ENCODE peak calls at places on chromosome 15, in four cellular contexts. V is hepatocyte; R is CD8-positive, alpha-beta T cell; Y is stomach. H is an unnamed sample.

GRCh38 chr15:39282663-39283208 is 298.1 kb upstream of the THBS1 start:
- DNase-seq in V (no peak), R (no peak), Y (no peak), H (no peak)

GRCh38 chr15:74399511-74400312 is 32.3 kb upstream of the CYP11A1 start:
- DNase-seq in V (no peak), R (peak), Y (no peak), H (no peak)

GRCh38 chr15:90881978-90882721 is 2.2 kb upstream of the FES start:
- DNase-seq in V (no peak), R (no peak), Y (no peak), H (peak)

GRCh38 chr15:57943766-57944165 is 121.7 kb downstream of the ALDH1A2 start:
- DNase-seq in V (no peak), R (no peak), Y (no peak), H (no peak)

GRCh38 chr15:22827125-22827524 is 11.3 kb upstream of the NIPA2 start:
- DNase-seq in V (no peak), R (no peak), Y (no peak), H (no peak)

GRCh38 chr15:39584662-39585393 is 3.9 kb downstream of the THBS1 start:
- DNase-seq in V (no peak), R (no peak), Y (no peak), H (no peak)

GRCh38 chr15:74375303-74375693 is 7.9 kb upstream of the CYP11A1 start:
- DNase-seq in V (peak), R (peak), Y (peak), H (peak)

GRCh38 chr15:82535566-82536408 is 4.5 kb downstream of the RPS17 start:
- DNase-seq in V (no peak), R (no peak), Y (no peak), H (no peak)

GRCh38 chr15:98719169-98719515 is 70.8 kb downstream of the IGF1R start:
- DNase-seq in V (no peak), R (no peak), Y (no peak), H (no peak)

GRCh38 chr15:69402816-69403215 is 11.3 kb upstream of the KIF23 start:
- DNase-seq in V (no peak), R (no peak), Y (no peak), H (no peak)

GRCh38 chr15:59689626-59690236 is 611 bp upstream of the BNIP2 start:
- DNase-seq in V (peak), R (peak), Y (peak), H (peak)

GRCh38 chr15:100284701-100285100 is 57.1 kb downstream of the ADAMTS17 start:
- DNase-seq in V (peak), R (no peak), Y (peak), H (peak)

GRCh38 chr15:94580186-94580585 is 348.8 kb downstream of the MCTP2 start:
- DNase-seq in V (no peak), R (no peak), Y (no peak), H (no peak)

GRCh38 chr15:78302579-78302978 is 3.2 kb upstream of the SKIC8 start:
- DNase-seq in V (no peak), R (no peak), Y (no peak), H (no peak)

GRCh38 chr15:60729850-60730458 is 251.0 kb upstream of the ICE2 start:
- DNase-seq in V (no peak), R (no peak), Y (no peak), H (no peak)

GRCh38 chr15:71055461-71055860 is 59.8 kb upstream of the THSD4 start:
- DNase-seq in V (no peak), R (no peak), Y (no peak), H (no peak)

GRCh38 chr15:48555244-48555804 is 90.2 kb downstream of the FBN1 start:
- DNase-seq in V (peak), R (no peak), Y (no peak), H (no peak)

GRCh38 chr15:100163961-100164360 is 177.8 kb downstream of the ADAMTS17 start:
- DNase-seq in V (peak), R (no peak), Y (no peak), H (no peak)

GRCh38 chr15:80550910-80551265 is 144.2 kb upstream of the ABHD17C start:
- DNase-seq in V (no peak), R (no peak), Y (no peak), H (no peak)

GRCh38 chr15:74173545-74174215 is at the start of gene ISLR:
- DNase-seq in V (peak), R (no peak), Y (no peak), H (no peak)

GRCh38 chr15:67019886-67020520 is 45.4 kb upstream of the SMAD3 start:
- DNase-seq in V (no peak), R (no peak), Y (no peak), H (no peak)

GRCh38 chr15:31442203-31443090 is 115.8 kb downstream of the KLF13 start:
- DNase-seq in V (peak), R (no peak), Y (peak), H (no peak)

GRCh38 chr15:45640610-45641009 is 5.8 kb downstream of the SQOR start:
- DNase-seq in V (peak), R (no peak), Y (no peak), H (no peak)

GRCh38 chr15:42010434-42010833 is 10.4 kb downstream of the PLA2G4E start:
- DNase-seq in V (peak), R (no peak), Y (no peak), H (no peak)

GRCh38 chr15:59197459-59197858 is 9.2 kb upstream of the LDHAL6B start:
- DNase-seq in V (no peak), R (no peak), Y (no peak), H (no peak)

DNA sequence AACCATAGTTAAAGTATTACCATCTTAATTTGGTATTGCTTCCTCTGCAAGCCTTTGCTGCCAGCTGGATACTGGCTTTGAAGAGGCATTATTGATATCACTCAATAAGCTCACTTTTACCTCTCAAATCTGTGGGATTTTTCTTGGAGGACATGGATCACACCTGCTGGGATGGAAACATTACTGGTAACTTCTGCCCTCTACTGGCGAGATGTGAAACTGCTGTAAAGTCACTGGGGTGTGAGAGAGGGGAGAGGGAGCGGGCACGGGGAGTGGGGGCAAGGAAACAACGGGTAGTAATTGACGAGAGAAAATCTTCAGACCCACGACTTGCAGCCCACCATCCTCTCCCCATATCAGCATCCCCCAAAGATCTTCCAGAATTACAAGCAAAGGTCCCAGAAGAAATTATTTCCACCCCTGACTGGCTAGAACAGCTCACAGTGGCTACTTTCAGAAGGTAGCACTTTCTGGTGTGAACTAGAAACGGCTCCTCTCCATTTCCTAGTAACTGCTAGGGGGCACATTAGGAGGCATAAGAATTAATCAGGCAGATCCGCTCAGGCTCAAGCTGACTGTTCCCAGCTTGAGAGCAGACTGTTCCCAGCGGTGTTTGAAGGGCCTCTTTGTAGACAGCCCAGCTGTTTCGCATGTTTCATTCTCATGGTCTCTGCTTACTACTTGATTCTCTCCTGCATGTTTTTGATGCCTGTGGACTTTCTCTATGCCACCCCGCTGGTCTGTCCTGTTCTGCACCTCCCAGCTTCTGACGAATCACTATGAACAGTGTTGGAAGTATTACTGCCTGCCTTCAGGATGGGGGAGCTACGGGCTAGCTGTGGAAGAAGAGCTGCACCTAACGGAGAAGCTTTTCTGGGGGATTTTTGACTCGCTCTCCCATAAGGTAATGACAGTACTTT is 230.3 kb upstream of the CHRM5 start:
- DNase-seq in V (peak), R (no peak), Y (peak), H (no peak)
- TF ChIP-seq CTCF in V (peak), R (peak), Y (no peak), H (peak)

GRCh38 chr15:38102972-38103371 is 149.7 kb upstream of the SPRED1 start:
- DNase-seq in V (no peak), R (no peak), Y (no peak), H (no peak)
- TF ChIP-seq CTCF in V (no peak), R (no peak), Y (no peak), H (no peak)

GRCh38 chr15:51283026-51283425 is 55.4 kb downstream of the CYP19A1 start:
- DNase-seq in V (no peak), R (no peak), Y (no peak), H (no peak)
- TF ChIP-seq CTCF in V (no peak), R (no peak), Y (no peak), H (peak)

GRCh38 chr15:43828061-43828657 is 1.4 kb downstream of the WDR76 start:
- DNase-seq in V (no peak), R (no peak), Y (no peak), H (no peak)

GRCh38 chr15:43821505-43821904 is 3.0 kb downstream of the MFAP1 start:
- DNase-seq in V (no peak), R (no peak), Y (no peak), H (no peak)

GRCh38 chr15:43824302-43825246 is at the start of gene MFAP1:
- DNase-seq in V (peak), R (peak), Y (peak), H (peak)

DNA sequence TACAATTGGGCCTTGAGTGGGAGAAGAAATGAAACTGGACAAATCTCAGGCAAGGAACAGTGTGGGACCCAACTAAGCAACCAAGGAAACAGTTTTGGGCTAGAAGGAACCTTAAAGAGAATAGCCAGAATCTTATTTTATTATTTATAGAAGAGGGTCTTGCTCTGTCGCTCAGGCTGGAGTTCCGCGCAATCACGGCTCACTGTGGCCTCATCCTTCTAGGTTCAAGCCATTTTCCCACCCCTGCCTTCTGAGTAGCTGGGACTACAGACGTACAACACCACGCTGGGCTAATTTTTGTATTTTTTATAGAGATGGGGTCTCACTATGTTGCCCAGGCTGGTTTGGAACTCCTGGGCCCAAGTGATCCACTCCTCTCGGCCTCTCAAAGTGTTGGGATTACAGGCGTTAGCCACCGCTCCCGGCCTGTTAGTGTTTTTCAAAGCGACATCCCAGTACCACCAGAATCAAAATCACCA is 734 bp upstream of the WDR76 start:
- DNase-seq in V (no peak), R (no peak), Y (no peak), H (no peak)
- TF ChIP-seq CTCF in V (no peak), R (no peak), Y (no peak), H (no peak)

GRCh38 chr15:76196286-76196948 is 114.9 kb downstream of the ETFA start:
- DNase-seq in V (peak), R (no peak), Y (peak), H (peak)

GRCh38 chr15:76198456-76199105 is 112.7 kb downstream of the ETFA start:
- DNase-seq in V (no peak), R (no peak), Y (no peak), H (peak)

GRCh38 chr15:76199106-76200082 is 111.9 kb downstream of the ETFA start:
- DNase-seq in V (no peak), R (no peak), Y (no peak), H (peak)

GRCh38 chr15:76196949-76197315 is 114.3 kb downstream of the ETFA start:
- DNase-seq in V (no peak), R (no peak), Y (no peak), H (peak)

DNA sequence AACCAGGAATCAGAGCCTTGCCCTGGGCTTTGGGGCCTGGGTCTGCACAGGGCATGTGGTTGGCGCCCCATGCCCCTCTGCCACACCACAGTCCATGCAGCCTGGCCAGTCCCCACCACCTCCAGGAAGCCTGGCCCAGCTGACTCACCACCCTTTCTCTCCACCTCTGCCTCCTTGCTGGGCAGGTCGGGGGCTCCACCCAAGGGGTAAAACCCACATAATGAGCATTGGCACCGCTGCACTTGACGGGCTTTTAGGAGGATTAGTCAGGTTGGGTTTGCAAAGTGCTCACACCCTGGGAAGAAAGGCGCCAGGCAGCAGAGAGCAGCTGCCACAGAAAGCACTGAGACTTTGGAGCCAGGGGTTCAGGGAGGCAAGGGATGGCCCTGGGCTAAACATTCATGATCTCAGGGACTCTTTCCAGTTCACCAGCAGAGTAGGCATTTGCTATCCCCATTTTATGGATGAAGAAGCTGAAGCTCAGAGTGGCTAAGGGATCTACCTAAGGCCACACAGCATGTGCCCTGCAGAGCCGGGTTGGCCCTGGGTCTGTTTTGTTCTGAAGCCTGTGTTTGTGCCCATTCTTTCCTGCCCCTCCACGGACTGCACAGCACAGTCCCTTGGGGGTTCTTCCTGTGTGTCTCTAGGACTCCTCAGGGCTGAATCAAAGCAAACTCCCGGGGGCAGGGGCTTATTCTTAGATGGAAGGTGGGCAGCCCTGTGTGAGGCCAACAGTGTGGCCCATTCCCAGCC is 113.4 kb downstream of the ETFA start:
- DNase-seq in V (no peak), R (no peak), Y (peak), H (peak)
- TF ChIP-seq CTCF in V (no peak), R (no peak), Y (no peak), H (no peak)

H was measured in upper lobe of right lung.